ENCODE peak calls at places on chromosome 1, in nine cellular contexts. C is sigmoid colon, V is WERI-Rb-1, L is endothelial cell of umbilical vein, A is neural progenitor cell, G is adrenal gland, E is hepatocyte, D is A673, H is ovary. X is an unnamed sample.

GRCh38 chr1:230867119-230867902 is 1.0 kb downstream of the C1orf198 start:
- DNase-seq in V (no peak), E (no peak), D (no peak), G (no peak), H (no peak), C (no peak), L (peak), A (no peak), X (no peak)

GRCh38 chr1:198879711-198880306 is 241.0 kb downstream of the PTPRC start:
- DNase-seq in D (no peak), G (no peak), A (no peak), E (no peak), V (no peak), L (no peak), H (no peak), C (no peak), X (no peak)

GRCh38 chr1:39633422-39633821 is 6.0 kb downstream of the HEYL start:
- DNase-seq in C (no peak), L (no peak), H (no peak), A (no peak), V (no peak), G (no peak), E (no peak), D (no peak), X (no peak)

GRCh38 chr1:23126801-23127200 is 41.9 kb downstream of the LUZP1 start:
- DNase-seq in A (no peak), C (no peak), V (no peak), G (no peak), E (no peak), H (no peak), D (no peak), L (peak), X (no peak)

GRCh38 chr1:156546267-156546666 is 26.1 kb downstream of the IQGAP3 start:
- DNase-seq in L (no peak), A (no peak), E (no peak), D (no peak), V (no peak), G (no peak), C (peak), H (no peak), X (no peak)

GRCh38 chr1:172662464-172663109 is 3.7 kb downstream of the FASLG start:
- DNase-seq in D (peak), H (no peak), A (no peak), C (no peak), G (no peak), L (peak), V (no peak), E (no peak), X (peak)

GRCh38 chr1:240190881-240191385 is 99.2 kb downstream of the FMN2 start:
- DNase-seq in E (peak), L (no peak), G (no peak), D (peak), A (peak), V (no peak), C (peak), H (peak), X (no peak)

GRCh38 chr1:100628631-100629081 is 90.7 kb downstream of the GPR88 start:
- DNase-seq in E (no peak), C (no peak), L (peak), V (no peak), D (no peak), G (peak), H (no peak), A (no peak), X (no peak)

GRCh38 chr1:28535180-28535579 is 17.7 kb upstream of the TRNAU1AP start:
- DNase-seq in L (no peak), E (no peak), D (no peak), V (no peak), H (no peak), A (no peak), C (no peak), G (no peak), X (no peak)

GRCh38 chr1:19744335-19744743 is 55.4 kb downstream of the TMCO4 start:
- DNase-seq in C (no peak), E (no peak), D (no peak), G (no peak), A (no peak), V (no peak), L (no peak), H (no peak), X (no peak)

DNA sequence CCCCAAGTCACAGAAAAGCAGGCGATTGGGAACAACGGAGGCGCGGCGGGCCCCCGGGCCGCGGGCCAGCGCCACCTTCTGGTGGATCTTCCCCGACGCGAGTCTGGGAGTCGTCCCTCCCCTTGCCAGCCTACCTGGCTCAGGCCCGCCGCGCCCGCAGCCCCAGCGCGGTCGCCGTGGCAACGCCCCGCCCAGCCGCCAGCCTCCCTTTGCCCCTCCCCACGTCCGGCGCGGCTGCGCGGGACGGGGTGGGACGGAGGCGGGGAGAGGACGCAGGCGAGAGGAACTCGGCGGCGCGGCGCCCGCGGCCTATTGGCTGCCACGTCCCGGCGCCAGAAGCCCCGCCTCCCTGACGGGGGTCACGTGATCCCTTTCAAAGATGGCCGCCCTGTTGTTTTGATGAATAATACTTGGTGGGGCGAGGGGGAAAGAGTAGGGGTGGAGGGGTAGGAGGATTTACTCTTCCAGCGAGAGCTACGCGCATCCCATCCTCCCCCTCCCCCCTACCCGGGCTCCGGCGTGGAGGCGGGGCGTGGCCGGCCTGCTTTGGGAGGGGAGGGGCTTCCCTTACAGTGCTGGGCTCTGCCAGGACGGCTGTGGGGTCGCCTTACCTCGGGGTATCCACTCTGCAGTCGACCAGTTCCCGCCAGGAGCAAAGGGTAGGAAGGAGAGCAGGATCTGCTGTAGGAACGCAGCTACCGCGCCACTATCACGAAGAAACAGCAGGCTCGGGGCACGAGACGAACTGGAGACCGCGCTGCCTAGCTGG is at the start of gene UBE4B:
- DNase-seq in E (peak), A (peak), V (peak), L (peak), G (peak), D (peak), C (peak), H (peak), X (peak)
- TF ChIP-seq CTCF in E (peak), A (peak), V (peak), L (peak), G (peak), D (peak), C (peak), H (peak), X (peak)

GRCh38 chr1:179871940-179872339 is 5.7 kb downstream of the TOR1AIP2 start:
- DNase-seq in G (no peak), H (no peak), A (no peak), C (no peak), L (no peak), E (no peak), V (no peak), D (no peak), X (no peak)

GRCh38 chr1:179875606-179876288 is 1.9 kb downstream of the TOR1AIP2 start:
- DNase-seq in C (no peak), L (no peak), V (no peak), G (no peak), D (no peak), H (no peak), A (no peak), E (no peak), X (no peak)

GRCh38 chr1:179870870-179871269 is 6.7 kb downstream of the TOR1AIP2 start:
- DNase-seq in L (no peak), C (no peak), A (no peak), V (no peak), D (peak), H (no peak), E (no peak), G (no peak), X (no peak)

GRCh38 chr1:179872558-179872957 is 5.0 kb downstream of the TOR1AIP2 start:
- DNase-seq in E (no peak), H (no peak), L (no peak), V (no peak), C (no peak), A (no peak), G (no peak), D (no peak), X (no peak)

GRCh38 chr1:179873366-179873978 is 4.1 kb downstream of the TOR1AIP2 start:
- DNase-seq in V (no peak), L (no peak), H (no peak), G (no peak), A (no peak), E (no peak), D (no peak), C (no peak), X (no peak)
- H3K27ac ChIP-seq in V (no peak), L (no peak), H (no peak), G (peak), A (no peak), E (peak), D (no peak), C (no peak), X (no peak)

DNA sequence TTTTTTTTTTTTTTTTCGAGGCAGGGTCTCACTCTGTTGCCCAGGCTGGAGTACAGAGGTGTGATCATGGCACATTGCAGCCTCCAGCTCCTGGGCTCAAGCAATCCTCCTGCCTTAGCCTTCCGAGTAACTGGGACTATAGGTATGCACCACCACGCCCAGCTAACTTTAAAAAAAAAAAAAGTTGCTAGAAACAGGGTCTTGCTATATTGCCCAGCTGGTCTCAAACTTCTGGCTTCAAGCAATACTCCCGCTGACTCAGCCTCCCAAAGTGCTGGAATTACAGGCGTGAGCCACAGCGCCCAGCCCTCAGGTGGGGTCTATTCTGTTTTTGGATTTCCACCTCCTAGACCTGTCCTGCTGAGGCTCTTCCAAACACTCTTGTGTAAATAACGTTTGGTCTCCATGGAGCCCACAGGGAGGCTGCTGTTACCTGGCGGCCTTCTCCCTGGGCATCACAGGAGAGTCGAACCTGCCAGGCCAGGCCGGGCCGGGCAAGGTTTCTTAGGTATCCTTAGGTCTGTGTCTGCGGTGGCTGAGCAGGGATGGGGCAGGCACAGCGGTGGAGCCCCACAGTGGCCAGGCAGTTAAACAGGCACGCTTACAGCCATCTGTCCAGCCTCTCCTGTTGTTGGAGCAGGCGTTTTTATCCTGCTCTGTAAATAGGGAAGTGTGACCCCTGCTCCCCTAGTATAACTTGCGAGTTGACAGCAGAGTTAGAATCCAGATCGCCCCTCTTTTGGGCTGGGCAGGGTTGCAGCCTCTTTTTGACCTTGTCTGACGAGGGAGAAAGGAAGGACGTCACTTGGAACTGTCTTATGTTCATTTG is 18.8 kb downstream of the PLEKHM2 start:
- DNase-seq in L (peak), C (no peak), V (peak), A (no peak), E (peak), G (no peak), D (no peak), H (peak), X (peak)
- TF ChIP-seq CTCF in L (peak), C (no peak), V (peak), A (peak), E (peak), G (peak), D (peak), H (no peak), X (no peak)

DNA sequence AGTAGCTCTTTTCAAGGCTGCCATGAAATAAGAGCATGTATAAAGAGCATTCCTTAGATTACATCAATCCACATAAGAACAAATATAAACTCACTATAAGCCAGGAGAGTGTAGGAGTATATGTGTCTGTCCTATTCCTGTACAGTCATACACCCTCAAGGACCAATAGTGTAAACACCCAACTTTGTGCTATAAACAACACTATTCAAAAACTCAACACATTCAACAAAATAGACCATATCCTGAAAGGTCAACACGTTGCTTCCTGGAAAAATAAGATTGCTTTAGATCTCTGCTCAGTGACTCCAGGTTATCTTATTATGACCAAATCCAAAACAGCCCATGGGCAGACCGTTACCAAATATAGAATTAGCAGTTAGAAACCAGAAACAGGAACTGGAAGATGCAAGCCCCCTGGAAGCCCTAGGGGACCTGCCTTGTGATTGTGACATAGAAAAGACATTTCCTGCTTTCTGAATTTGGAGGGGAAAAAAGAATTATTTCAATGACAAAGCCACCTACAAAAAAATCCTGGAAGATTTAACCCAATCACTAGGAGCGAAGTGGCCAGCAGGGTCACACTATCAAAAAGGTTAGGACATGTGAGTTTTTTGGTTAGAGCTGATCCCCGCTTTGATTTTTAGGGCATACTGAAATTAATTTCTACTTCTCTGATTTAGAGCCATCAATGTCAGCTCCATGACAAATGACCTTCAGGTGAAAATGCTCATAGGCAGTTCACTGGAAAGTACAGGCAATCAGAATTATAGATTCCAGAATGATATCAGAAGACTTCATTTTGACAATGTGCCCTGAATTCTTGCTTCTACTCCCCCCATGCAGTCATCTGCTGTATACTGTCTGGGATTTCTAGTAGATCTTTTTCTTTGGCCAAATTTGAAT is 59.9 kb downstream of the LRRC8C start:
- DNase-seq in G (no peak), C (no peak), E (no peak), L (peak), V (no peak), H (no peak), A (no peak), D (peak), X (no peak)
- H3K27ac ChIP-seq in G (peak), C (no peak), E (no peak), L (peak), V (no peak), H (no peak), A (no peak), D (peak), X (peak)